ENCODE peak calls at places on chromosomes 1 and 21, in four cellular contexts. S, O, A and J are unnamed samples.

GRCh38 chr1:177023710-177024109 is 140.8 kb downstream of the ASTN1 start:
- DNase-seq in A (no peak), O (no peak), S (no peak), J (no peak)

GRCh38 chr1:38207275-38207674 is 160.7 kb upstream of the POU3F1 start:
- DNase-seq in O (no peak), A (no peak), S (no peak), J (no peak)

GRCh38 chr1:234598974-234599616 is 10.9 kb downstream of the IRF2BP2 start:
- DNase-seq in A (no peak), O (no peak), S (no peak), J (no peak)

GRCh38 chr1:37931148-37931492 is 15.7 kb downstream of the INPP5B start:
- DNase-seq in A (no peak), O (no peak), S (no peak), J (no peak)

GRCh38 chr1:235206533-235207201 is 45.6 kb upstream of the RBM34 start:
- DNase-seq in O (no peak), A (no peak), S (no peak), J (no peak)

GRCh38 chr1:71857862-71858261 is 424.5 kb downstream of the NEGR1 start:
- DNase-seq in S (no peak), A (no peak), O (no peak), J (peak)

GRCh38 chr1:180103819-180104218 is 50.9 kb upstream of the QSOX1 start:
- DNase-seq in S (no peak), A (no peak), O (no peak), J (no peak)

GRCh38 chr1:24643362-24644346 is 552 bp downstream of the SRRM1 start:
- DNase-seq in O (no peak), S (no peak), A (peak), J (peak)

GRCh38 chr1:22402336-22403053 is 49.2 kb upstream of the ZBTB40 start:
- DNase-seq in A (no peak), O (no peak), S (no peak), J (no peak)

GRCh38 chr1:64363616-64364015 is 106.3 kb upstream of the CACHD1 start:
- DNase-seq in S (no peak), A (no peak), O (no peak), J (no peak)

GRCh38 chr1:162316187-162316586 is 60.5 kb downstream of the SPATA46 start:
- DNase-seq in A (no peak), S (no peak), O (no peak), J (no peak)

GRCh38 chr1:2050793-2051682 is 827 bp downstream of the PRKCZ start:
- DNase-seq in S (no peak), A (peak), O (no peak), J (no peak)
- H3K4me3 ChIP-seq in S (peak), A (peak), O (no peak), J (peak)

GRCh38 chr21:35026153-35026499 is 23.0 kb downstream of the RUNX1 start:
- DNase-seq in S (no peak), A (no peak), O (no peak), J (no peak)

GRCh38 chr21:35026617-35027557 is 22.2 kb downstream of the RUNX1 start:
- DNase-seq in O (no peak), S (peak), A (peak), J (no peak)

GRCh38 chr21:35025206-35026152 is 23.6 kb downstream of the RUNX1 start:
- DNase-seq in A (no peak), O (no peak), S (no peak), J (no peak)

GRCh38 chr21:35028451-35028757 is 20.7 kb downstream of the RUNX1 start:
- DNase-seq in A (no peak), S (no peak), O (no peak), J (no peak)

DNA sequence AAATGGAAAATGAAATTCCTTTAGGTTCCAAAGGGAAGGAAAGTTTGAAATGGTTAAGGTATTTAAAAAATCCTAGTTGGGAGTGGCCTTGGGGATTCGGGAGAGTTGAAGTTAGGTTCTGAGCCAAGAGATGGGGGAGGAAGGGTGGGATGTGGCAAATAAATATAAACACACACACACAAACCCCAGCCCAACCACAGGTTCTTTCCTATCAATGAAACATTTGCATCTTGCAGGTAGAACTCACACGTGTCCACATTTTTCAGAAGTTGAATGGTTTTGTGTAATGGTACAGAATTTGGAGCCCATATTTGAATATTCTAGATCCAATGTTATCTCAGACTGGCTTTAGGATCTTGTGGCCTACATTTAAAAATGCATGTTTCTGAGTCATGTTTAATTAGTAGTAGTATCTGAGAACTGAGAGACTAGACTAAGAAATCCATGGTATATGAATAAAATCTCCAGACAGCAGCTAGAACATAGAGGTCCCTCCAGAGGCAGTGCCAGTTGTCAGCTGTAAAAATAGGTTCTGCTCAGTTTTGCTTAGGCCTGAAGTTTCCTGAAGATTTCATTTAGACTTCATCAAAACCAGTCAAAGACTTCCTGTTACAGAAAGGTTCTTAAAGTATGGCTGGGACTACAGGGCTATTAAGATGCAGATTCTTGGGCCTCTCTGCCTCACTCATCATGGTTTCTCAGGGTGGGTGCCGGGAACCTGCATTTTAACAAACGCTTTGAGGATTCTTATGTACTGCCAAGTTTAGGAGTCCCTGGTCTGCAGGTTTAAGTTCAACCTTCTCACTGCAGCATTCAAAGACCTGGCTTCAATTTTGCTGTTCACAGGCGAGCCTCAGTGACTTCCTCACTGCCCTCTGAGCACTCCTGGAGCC is 21.3 kb downstream of the RUNX1 start:
- DNase-seq in S (peak), O (no peak), A (no peak), J (no peak)
- H3K4me3 ChIP-seq in S (peak), O (no peak), A (no peak), J (no peak)

GRCh38 chr1:2640626-2641025 is 7.8 kb upstream of the MMEL1 start:
- DNase-seq in A (no peak), O (no peak), S (no peak), J (no peak)

GRCh38 chr1:2639607-2640521 is 7.0 kb upstream of the MMEL1 start:
- DNase-seq in S (no peak), O (no peak), A (no peak), J (no peak)

GRCh38 chr1:2642131-2642559 is 9.3 kb upstream of the MMEL1 start:
- DNase-seq in O (no peak), S (no peak), A (no peak), J (no peak)

GRCh38 chr1:2642560-2643413 is 10.0 kb upstream of the MMEL1 start:
- DNase-seq in A (no peak), O (peak), S (peak), J (peak)

DNA sequence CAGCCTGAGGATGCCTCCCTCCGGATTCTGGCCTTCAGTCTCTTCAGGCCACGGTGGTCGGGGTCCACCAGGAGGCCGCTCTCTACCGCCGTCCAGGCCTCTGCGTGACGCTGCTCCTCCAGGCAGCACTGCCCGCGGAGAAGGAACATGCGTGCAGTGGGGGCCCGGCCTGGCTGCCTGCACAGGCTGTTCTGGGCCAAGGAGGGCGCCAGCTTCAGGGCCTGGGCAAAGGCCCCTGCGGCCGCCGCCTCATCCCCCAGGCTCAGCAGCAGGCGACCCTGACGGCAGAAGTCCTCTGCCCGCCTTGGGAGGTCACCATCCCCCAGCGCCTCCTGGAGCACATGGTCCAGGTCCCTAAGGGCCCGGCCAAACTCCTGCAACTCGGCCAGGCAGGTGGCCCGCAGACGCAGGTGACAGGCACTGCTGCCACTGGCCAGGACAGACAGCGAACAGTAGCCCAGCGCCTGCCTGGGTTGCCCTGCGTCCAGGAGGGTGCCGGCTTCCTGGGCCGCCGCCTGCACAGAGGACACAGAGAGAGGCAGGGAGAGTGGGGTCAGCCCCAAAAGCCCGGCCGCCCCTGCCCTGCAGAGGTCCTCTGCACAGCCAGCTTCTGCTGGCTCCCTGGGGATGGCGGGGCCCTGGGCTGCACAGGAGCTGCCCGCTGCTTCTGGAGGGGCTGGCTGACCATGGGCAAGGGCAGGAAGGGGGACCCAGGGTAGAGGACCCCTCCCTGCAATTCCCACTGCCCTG is 8.7 kb upstream of the MMEL1 start:
- DNase-seq in A (no peak), S (no peak), O (no peak), J (peak)
- H3K4me3 ChIP-seq in A (no peak), S (peak), O (peak), J (peak)

DNA sequence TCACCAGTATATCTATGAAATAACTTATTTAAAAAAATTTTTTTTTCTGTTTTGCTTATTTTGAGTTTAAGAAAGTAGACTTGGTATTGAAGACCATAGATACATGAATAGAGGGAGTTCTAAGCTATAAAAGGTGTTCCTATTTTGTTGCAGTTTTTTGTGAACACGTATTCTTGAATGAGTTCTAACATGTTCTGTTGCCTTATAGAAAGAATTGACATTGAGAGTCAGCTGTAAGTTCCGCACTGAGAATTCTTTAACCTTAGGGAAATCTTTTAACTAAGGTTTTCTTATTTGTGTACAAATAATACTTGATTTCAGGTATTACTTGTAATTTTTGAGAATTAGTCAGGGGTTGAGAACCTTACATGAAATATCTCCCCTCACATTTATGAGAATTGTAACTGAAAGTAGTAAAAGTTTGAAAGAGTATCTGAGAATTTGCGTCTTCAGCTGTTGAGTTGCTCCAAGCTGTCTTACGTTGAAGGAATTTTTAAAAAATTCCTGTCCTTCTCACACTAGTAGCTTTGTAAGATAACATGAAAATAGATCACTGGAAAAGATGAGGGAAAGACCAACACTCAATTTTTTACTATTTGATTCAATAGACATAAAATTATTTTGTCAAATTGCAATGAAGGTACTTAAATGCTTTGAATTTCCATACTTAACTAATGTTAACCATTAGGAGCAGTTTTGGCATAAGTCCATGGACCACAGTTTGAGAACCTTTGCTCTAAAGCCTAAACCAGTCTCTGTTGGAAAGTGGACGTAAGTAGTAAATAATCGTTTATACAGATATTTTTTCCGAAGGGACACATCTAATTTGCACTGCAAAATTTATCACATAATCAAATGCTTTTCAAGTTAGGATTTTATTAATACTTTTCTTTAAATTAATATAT is 3.8 kb downstream of the DR1 start:
- DNase-seq in A (no peak), O (no peak), S (no peak), J (no peak)
- H3K4me3 ChIP-seq in A (peak), O (peak), S (no peak), J (peak)